ENCODE peak calls at places on chromosomes 16 and 17, in eight cellular contexts. U, K, Q, W, Y, P, R and I are unnamed samples.

GRCh38 chr16:30051518-30051917 is 14.0 kb upstream of the ALDOA start:
- DNase-seq in U (no peak), K (no peak), Q (no peak), W (peak), Y (peak), P (peak), R (no peak), I (no peak)

GRCh38 chr16:30660424-30661251 is 2.4 kb downstream of the FBRS start:
- DNase-seq in U (no peak), K (peak), Q (no peak), W (peak), Y (peak), P (no peak), R (no peak), I (peak)

GRCh38 chr17:51322390-51323029 is 62.2 kb downstream of the UTP18 start:
- DNase-seq in U (no peak), K (no peak), Q (no peak), W (peak), Y (peak), P (no peak), R (no peak), I (peak)

GRCh38 chr16:81675662-81676535 is 103.2 kb upstream of the PLCG2 start:
- DNase-seq in U (no peak), K (no peak), Q (no peak), W (no peak), Y (no peak), P (no peak), R (no peak), I (no peak)

GRCh38 chr16:88936008-88936912 is 40.7 kb downstream of the CBFA2T3 start:
- DNase-seq in U (no peak), K (no peak), Q (no peak), W (no peak), Y (no peak), P (no peak), R (peak), I (peak)

GRCh38 chr17:74199306-74200092 is 4.0 kb upstream of the RPL38 start:
- DNase-seq in U (no peak), K (peak), Q (peak), W (peak), Y (peak), P (peak), R (peak), I (peak)

GRCh38 chr16:3458278-3458851 is 14.9 kb downstream of the NAA60 start:
- DNase-seq in U (no peak), K (no peak), Q (no peak), W (peak), Y (peak), P (peak), R (no peak), I (peak)

GRCh38 chr16:16017812-16018211 is 68.4 kb downstream of the ABCC1 start:
- DNase-seq in U (no peak), K (no peak), Q (no peak), W (no peak), Y (no peak), P (no peak), R (no peak), I (no peak)

GRCh38 chr17:49576121-49576905 is 642 bp downstream of the NXPH3 start:
- DNase-seq in U (no peak), K (no peak), Q (no peak), W (no peak), Y (peak), P (peak), R (peak), I (peak)

GRCh38 chr16:75130150-75130771 is 13.7 kb upstream of the LDHD start:
- DNase-seq in U (no peak), K (no peak), Q (no peak), W (no peak), Y (peak), P (peak), R (no peak), I (no peak)

GRCh38 chr17:71519285-71519684 is 601.5 kb upstream of the SOX9 start:
- DNase-seq in U (no peak), K (no peak), Q (no peak), W (peak), Y (no peak), P (no peak), R (no peak), I (no peak)

GRCh38 chr16:55499951-55500350 is 8.9 kb upstream of the LPCAT2 start:
- DNase-seq in U (peak), K (no peak), Q (no peak), W (peak), Y (peak), P (peak), R (peak), I (peak)

GRCh38 chr17:74852237-74853047 is 7.2 kb downstream of the GRIN2C start:
- DNase-seq in U (no peak), K (peak), Q (no peak), W (peak), Y (peak), P (peak), R (no peak), I (no peak)

GRCh38 chr16:31114468-31114867 is 3.0 kb upstream of the KAT8 start:
- DNase-seq in U (no peak), K (no peak), Q (no peak), W (peak), Y (no peak), P (no peak), R (peak), I (no peak)

GRCh38 chr17:58531661-58532554 is 17.5 kb upstream of the MTMR4 start:
- DNase-seq in U (no peak), K (peak), Q (no peak), W (peak), Y (peak), P (peak), R (peak), I (peak)

GRCh38 chr17:40529991-40530390 is 28.6 kb upstream of the TNS4 start:
- DNase-seq in U (no peak), K (no peak), Q (no peak), W (no peak), Y (no peak), P (no peak), R (no peak), I (no peak)

GRCh38 chr17:21275047-21275578 is 9.4 kb upstream of the MAP2K3 start:
- DNase-seq in U (no peak), K (no peak), Q (no peak), W (no peak), Y (peak), P (no peak), R (no peak), I (no peak)

GRCh38 chr16:84717484-84717883 is 17.7 kb downstream of the USP10 start:
- DNase-seq in U (no peak), K (no peak), Q (no peak), W (no peak), Y (no peak), P (no peak), R (no peak), I (no peak)

GRCh38 chr16:79970551-79971236 is 370.2 kb upstream of the MAF start:
- DNase-seq in U (no peak), K (no peak), Q (no peak), W (peak), Y (peak), P (peak), R (peak), I (peak)